ENCODE peak calls at places on chromosomes 5 and 9, in four cellular contexts. W is neuronal stem cell, F is tibial nerve, P is pancreas. K is an unnamed sample.

GRCh38 chr5:179700401-179700918 is 1.7 kb downstream of the CANX start:
- DNase-seq in P (no peak), F (no peak), W (no peak), K (no peak)

GRCh38 chr5:157993201-157993600 is 134.3 kb upstream of the CLINT1 start:
- DNase-seq in P (no peak), W (no peak), F (no peak), K (no peak)

GRCh38 chr9:135087489-135087791 is at the start of gene OLFM1:
- DNase-seq in F (peak; percentile 56), P (peak; percentile 93), W (peak; percentile 72), K (peak; percentile 16)

GRCh38 chr5:80150731-80151130 is 105.1 kb downstream of the SERINC5 start:
- DNase-seq in P (no peak), F (no peak), W (no peak), K (no peak)

GRCh38 chr9:70682337-70682736 is 267.9 kb upstream of the KLF9 start:
- DNase-seq in F (no peak), W (no peak), P (no peak), K (no peak)

GRCh38 chr9:68685770-68686169 is 19.3 kb upstream of the PIP5K1B start:
- DNase-seq in F (no peak), P (no peak), W (no peak), K (no peak)

GRCh38 chr9:131349522-131349880 is 44.4 kb upstream of the PRRC2B start:
- DNase-seq in W (no peak), F (no peak), P (no peak), K (no peak)

GRCh38 chr5:132426525-132427138 is 57.1 kb downstream of the SLC22A5 start:
- DNase-seq in F (peak; percentile 62), P (peak; percentile 73), W (no peak), K (peak; percentile 71)

GRCh38 chr5:75907651-75908050 is 175.5 kb upstream of the SV2C start:
- DNase-seq in W (no peak), F (no peak), P (no peak), K (no peak)

GRCh38 chr9:96874947-96875459 is 20.7 kb upstream of the ZNF782 start:
- DNase-seq in F (no peak), P (no peak), W (no peak), K (peak; percentile 95)

GRCh38 chr5:173645437-173645807 is 29.0 kb upstream of the BOD1 start:
- DNase-seq in W (no peak), F (no peak), P (no peak), K (no peak)

GRCh38 chr5:54658014-54658413 is 140.5 kb downstream of the SNX18 start:
- DNase-seq in F (no peak), P (no peak), W (no peak), K (peak; percentile 74)

GRCh38 chr5:171845857-171846785 is 60.5 kb downstream of the SMIM23 start:
- DNase-seq in W (no peak), F (peak; percentile 24), P (no peak), K (no peak)

GRCh38 chr5:170216262-170216864 is 16.4 kb upstream of the C5orf58 start:
- DNase-seq in P (no peak), W (no peak), F (no peak), K (no peak)

GRCh38 chr5:115450741-115451140 is 93.8 kb downstream of the FEM1C start:
- DNase-seq in W (no peak), P (no peak), F (no peak), K (no peak)

GRCh38 chr5:75736273-75736672 is 19.0 kb upstream of the POC5 start:
- DNase-seq in P (no peak), F (no peak), W (no peak), K (no peak)

GRCh38 chr5:26569929-26570258 is 468.5 kb downstream of the CDH9 start:
- DNase-seq in F (no peak), W (no peak), P (peak; percentile 43), K (no peak)

GRCh38 chr9:33289501-33289900 is 815 bp upstream of the NFX1 start:
- DNase-seq in P (peak; percentile 59), W (no peak), F (no peak), K (no peak)

GRCh38 chr5:141431286-141431685 is 979 bp downstream of the PCDHGA12 start:
- DNase-seq in P (peak; percentile 40), F (no peak), W (no peak), K (no peak)

GRCh38 chr5:107058239-107058638 is 612.5 kb downstream of the EFNA5 start:
- DNase-seq in P (no peak), W (no peak), F (no peak), K (peak; percentile 68)

GRCh38 chr5:32439086-32439642 is 5.4 kb downstream of the ZFR start:
- DNase-seq in W (no peak), F (no peak), P (no peak), K (no peak)

GRCh38 chr5:181145133-181145532 is 2.3 kb upstream of the OR2V2 start:
- DNase-seq in F (no peak), W (no peak), P (no peak), K (no peak)

GRCh38 chr9:94860678-94861588 is 134.4 kb downstream of the AOPEP start:
- DNase-seq in P (no peak), W (no peak), F (no peak), K (no peak)

GRCh38 chr9:123834907-123835562 is 94.9 kb downstream of the DENND1A start:
- DNase-seq in W (peak; percentile 17), P (no peak), F (no peak), K (no peak)

GRCh38 chr5:177474845-177475562 is 1.6 kb upstream of the DBN1 start:
- DNase-seq in P (peak; percentile 46), F (no peak), W (no peak), K (no peak)

GRCh38 chr9:87267251-87267679 is 230.4 kb upstream of the DAPK1 start:
- DNase-seq in W (no peak), P (no peak), F (peak; percentile 37), K (no peak)

GRCh38 chr9:101246691-101247090 is 138.1 kb downstream of the BAAT start:
- DNase-seq in F (no peak), W (no peak), P (no peak), K (no peak)

GRCh38 chr9:69637801-69638200 is 34.4 kb downstream of the APBA1 start:
- DNase-seq in F (no peak), P (no peak), W (no peak), K (peak; percentile 70)

GRCh38 chr5:52554297-52554696 is 233.4 kb upstream of the ITGA1 start:
- DNase-seq in F (no peak), P (no peak), W (no peak), K (no peak)

GRCh38 chr9:21777701-21778100 is 24.7 kb upstream of the MTAP start:
- DNase-seq in P (no peak), W (no peak), F (no peak), K (no peak)

GRCh38 chr5:2523180-2523579 is 228.3 kb downstream of the IRX2 start:
- DNase-seq in W (no peak), F (no peak), P (no peak), K (no peak)

GRCh38 chr5:110017854-110018253 is 328.1 kb downstream of the MAN2A1 start:
- DNase-seq in P (no peak), W (no peak), F (no peak), K (no peak)

GRCh38 chr9:90002299-90003045 is 397.7 kb downstream of the GADD45G start:
- DNase-seq in P (no peak), W (no peak), F (no peak), K (no peak)

DNA sequence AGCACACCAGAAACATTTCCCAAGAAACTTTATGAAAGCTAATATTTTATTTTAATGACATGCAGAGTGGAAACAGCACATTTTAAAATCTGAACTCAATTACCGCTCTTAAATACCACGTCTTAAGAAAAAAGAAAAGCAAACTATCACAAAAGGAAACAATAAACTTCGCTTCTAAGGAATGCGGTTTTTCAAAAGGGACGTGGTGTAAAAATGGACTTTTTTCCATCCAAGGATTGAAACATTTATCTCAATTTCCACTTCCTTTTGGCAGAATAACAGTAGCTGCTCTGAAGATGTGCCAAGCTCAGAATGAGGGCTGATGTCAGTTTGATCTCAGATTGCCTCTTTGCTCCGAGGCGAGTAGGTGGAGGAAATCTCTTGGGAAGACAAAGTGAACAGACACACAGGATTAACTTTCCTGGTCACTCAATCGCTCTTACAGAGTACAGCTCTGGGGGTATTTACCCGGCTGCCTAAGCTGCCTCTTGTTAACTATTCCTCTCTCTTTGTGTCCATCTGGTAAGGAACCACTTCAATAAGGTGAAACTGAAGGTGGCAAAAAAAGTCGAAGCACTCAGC is 158.5 kb downstream of the TRPM6 start:
- DNase-seq in F (no peak), W (peak; percentile 14), P (no peak), K (no peak)
- H3K27ac ChIP-seq in F (no peak overlapping the region), W (no peak overlapping the region), P (no peak overlapping the region), K (no peak overlapping the region)

DNA sequence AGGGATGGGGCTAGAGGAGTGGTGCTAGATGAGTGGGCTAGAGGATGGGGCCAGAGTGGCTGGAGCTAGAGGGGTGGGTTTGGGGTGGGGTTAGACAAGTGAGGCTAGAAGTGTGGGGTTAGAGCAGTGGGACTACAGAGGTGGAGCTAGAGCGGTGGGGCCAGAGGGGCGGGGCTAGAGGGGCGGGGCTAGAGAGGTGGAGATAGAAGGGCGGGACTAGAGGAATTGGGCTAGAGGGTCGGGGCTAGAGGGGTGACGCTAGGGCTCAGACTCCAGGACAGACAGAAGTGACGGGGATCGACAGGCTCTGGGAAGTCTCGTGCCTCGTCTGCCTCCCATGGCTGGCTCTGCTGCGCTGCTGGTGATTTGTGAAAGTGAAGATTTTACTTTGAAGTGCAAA is 31.0 kb upstream of the TENT4A start:
- DNase-seq in W (no peak), F (no peak), P (no peak), K (no peak)
- H3K27ac ChIP-seq in W (no peak overlapping the region), F (no peak overlapping the region), P (no peak overlapping the region), K (no peak overlapping the region)

GRCh38 chr9:8871796-8872470 is 1072.4 kb upstream of the DMAC1 start:
- DNase-seq in W (no peak), P (no peak), F (no peak), K (no peak)
- H3K27ac ChIP-seq in W (no peak overlapping the region), P (no peak overlapping the region), F (no peak overlapping the region), K (no peak overlapping the region)

GRCh38 chr5:3600106-3600997 is 4.7 kb downstream of the IRX1 start:
- DNase-seq in P (peak; percentile 65), W (no peak), F (no peak), K (no peak)
- H3K27ac ChIP-seq in P (no peak overlapping the region), W (no peak overlapping the region), F (no peak overlapping the region), K (no peak overlapping the region)

K was measured in epithelial cell of prostate.